ENCODE peak calls at places on chromosomes 3 and 15, in ten cellular contexts. One of them, this sample, is unnamed.

GRCh38 chr15:23572844-23573243 is 7.4 kb downstream of the MKRN3 start:
- DNase-seq in ELR: no peak
- DNase-seq in adrenal gland: no peak
- DNase-seq in posterior cingulate gyrus: no peak
- DNase-seq in RPMI7951: no peak
- DNase-seq in mucosa of gallbladder: no peak
- DNase-seq in stimulated activated CD4-positive, alpha-beta T cell treated with anti-CD3 and anti-CD28 coated beads, Interleukin-15, amount 100 ng/mL, for 1 hour: no peak
- DNase-seq in CD8-positive, alpha-beta T cell: no peak
- DNase-seq in ACHN: no peak
- DNase-seq in activated CD4-positive, alpha-beta T cell treated with anti-CD3 and anti-CD28 coated beads for 36 hours: no peak
- DNase-seq in this sample: no peak

GRCh38 chr3:39065197-39065596 is 13.4 kb downstream of the WDR48 start:
- DNase-seq in ELR: peak
- DNase-seq in adrenal gland: no peak
- DNase-seq in posterior cingulate gyrus: no peak
- DNase-seq in RPMI7951: peak
- DNase-seq in mucosa of gallbladder: no peak
- DNase-seq in stimulated activated CD4-positive, alpha-beta T cell treated with anti-CD3 and anti-CD28 coated beads, Interleukin-15, amount 100 ng/mL, for 1 hour: no peak
- DNase-seq in CD8-positive, alpha-beta T cell: no peak
- DNase-seq in ACHN: peak
- DNase-seq in activated CD4-positive, alpha-beta T cell treated with anti-CD3 and anti-CD28 coated beads for 36 hours: peak
- DNase-seq in this sample: peak

GRCh38 chr3:39276746-39277145 is 3.1 kb downstream of the CX3CR1 start:
- DNase-seq in ELR: no peak
- DNase-seq in adrenal gland: no peak
- DNase-seq in posterior cingulate gyrus: no peak
- DNase-seq in RPMI7951: no peak
- DNase-seq in mucosa of gallbladder: no peak
- DNase-seq in stimulated activated CD4-positive, alpha-beta T cell treated with anti-CD3 and anti-CD28 coated beads, Interleukin-15, amount 100 ng/mL, for 1 hour: no peak
- DNase-seq in CD8-positive, alpha-beta T cell: no peak
- DNase-seq in ACHN: no peak
- DNase-seq in activated CD4-positive, alpha-beta T cell treated with anti-CD3 and anti-CD28 coated beads for 36 hours: no peak
- DNase-seq in this sample: no peak

GRCh38 chr3:194135806-194136518 is at the start of gene HES1:
- DNase-seq in ELR: peak
- DNase-seq in adrenal gland: peak
- DNase-seq in posterior cingulate gyrus: peak
- DNase-seq in RPMI7951: peak
- DNase-seq in mucosa of gallbladder: peak
- DNase-seq in stimulated activated CD4-positive, alpha-beta T cell treated with anti-CD3 and anti-CD28 coated beads, Interleukin-15, amount 100 ng/mL, for 1 hour: no peak
- DNase-seq in CD8-positive, alpha-beta T cell: no peak
- DNase-seq in ACHN: peak
- DNase-seq in activated CD4-positive, alpha-beta T cell treated with anti-CD3 and anti-CD28 coated beads for 36 hours: peak
- DNase-seq in this sample: peak

GRCh38 chr15:95559875-95560394 is 770.6 kb upstream of the NR2F2 start:
- DNase-seq in ELR: peak
- DNase-seq in adrenal gland: peak
- DNase-seq in posterior cingulate gyrus: no peak
- DNase-seq in RPMI7951: peak
- DNase-seq in mucosa of gallbladder: no peak
- DNase-seq in stimulated activated CD4-positive, alpha-beta T cell treated with anti-CD3 and anti-CD28 coated beads, Interleukin-15, amount 100 ng/mL, for 1 hour: no peak
- DNase-seq in CD8-positive, alpha-beta T cell: no peak
- DNase-seq in ACHN: peak
- DNase-seq in activated CD4-positive, alpha-beta T cell treated with anti-CD3 and anti-CD28 coated beads for 36 hours: peak
- DNase-seq in this sample: no peak

GRCh38 chr15:48582472-48583235 is 62.9 kb downstream of the FBN1 start:
- DNase-seq in ELR: no peak
- DNase-seq in adrenal gland: no peak
- DNase-seq in posterior cingulate gyrus: no peak
- DNase-seq in RPMI7951: peak
- DNase-seq in mucosa of gallbladder: no peak
- DNase-seq in stimulated activated CD4-positive, alpha-beta T cell treated with anti-CD3 and anti-CD28 coated beads, Interleukin-15, amount 100 ng/mL, for 1 hour: no peak
- DNase-seq in CD8-positive, alpha-beta T cell: no peak
- DNase-seq in ACHN: no peak
- DNase-seq in activated CD4-positive, alpha-beta T cell treated with anti-CD3 and anti-CD28 coated beads for 36 hours: no peak
- DNase-seq in this sample: no peak

GRCh38 chr15:29123991-29124390 is 145.6 kb downstream of the NSMCE3 start:
- DNase-seq in ELR: no peak
- DNase-seq in adrenal gland: no peak
- DNase-seq in posterior cingulate gyrus: no peak
- DNase-seq in RPMI7951: no peak
- DNase-seq in mucosa of gallbladder: no peak
- DNase-seq in stimulated activated CD4-positive, alpha-beta T cell treated with anti-CD3 and anti-CD28 coated beads, Interleukin-15, amount 100 ng/mL, for 1 hour: no peak
- DNase-seq in CD8-positive, alpha-beta T cell: no peak
- DNase-seq in ACHN: no peak
- DNase-seq in activated CD4-positive, alpha-beta T cell treated with anti-CD3 and anti-CD28 coated beads for 36 hours: no peak
- DNase-seq in this sample: no peak

GRCh38 chr3:174945276-174945675 is 86.1 kb downstream of the NAALADL2 start:
- DNase-seq in ELR: no peak
- DNase-seq in adrenal gland: no peak
- DNase-seq in posterior cingulate gyrus: no peak
- DNase-seq in RPMI7951: no peak
- DNase-seq in mucosa of gallbladder: no peak
- DNase-seq in stimulated activated CD4-positive, alpha-beta T cell treated with anti-CD3 and anti-CD28 coated beads, Interleukin-15, amount 100 ng/mL, for 1 hour: no peak
- DNase-seq in CD8-positive, alpha-beta T cell: no peak
- DNase-seq in ACHN: no peak
- DNase-seq in activated CD4-positive, alpha-beta T cell treated with anti-CD3 and anti-CD28 coated beads for 36 hours: no peak
- DNase-seq in this sample: no peak